ENCODE peak calls at places on chromosomes 16 and 17, in nine cellular contexts. X is PC-3, Z is HCT116, A is astrocyte, J is keratinocyte, M is H9, Y is GM23248, Q is neural progenitor cell, V is DND-41. C is an unnamed sample.

GRCh38 chr16:89140981-89141883 is 30.3 kb upstream of the CDH15 start:
- DNase-seq in Z (no peak), Y (no peak), J (no peak), X (no peak), V (no peak), M (no peak), Q (no peak), A (no peak), C (no peak)

GRCh38 chr17:81288715-81289114 is 6.4 kb downstream of the SLC38A10 start:
- DNase-seq in Y (no peak), J (no peak), M (no peak), V (no peak), A (no peak), X (no peak), Q (no peak), Z (no peak), C (no peak)

GRCh38 chr16:74480150-74481029 is 59.1 kb upstream of the CLEC18B start:
- DNase-seq in V (no peak), A (peak; percentile 33), M (no peak), Q (peak; percentile 26), Y (peak; percentile 86), J (peak; percentile 56), X (peak; percentile 90), Z (peak; percentile 71), C (no peak)

GRCh38 chr16:4260360-4260759 is 12.5 kb downstream of the TFAP4 start:
- DNase-seq in X (no peak), A (no peak), M (no peak), V (no peak), Y (no peak), Q (no peak), Z (no peak), J (no peak), C (no peak)

GRCh38 chr16:2816751-2817495 is at the start of gene PRSS21:
- DNase-seq in V (no peak), Y (no peak), Z (no peak), M (peak; percentile 64), A (no peak), Q (no peak), J (no peak), X (no peak), C (no peak)

GRCh38 chr16:84334058-84334457 is 34.3 kb upstream of the ATP2C2 start:
- DNase-seq in J (no peak), X (no peak), Q (no peak), Y (no peak), V (no peak), M (no peak), Z (no peak), A (no peak), C (no peak)

GRCh38 chr16:27337024-27337423 is 23.2 kb downstream of the IL4R start:
- DNase-seq in Q (no peak), J (no peak), Y (no peak), V (no peak), A (no peak), Z (no peak), X (no peak), M (no peak), C (no peak)

GRCh38 chr17:27408891-27409290 is 47.4 kb upstream of the KSR1 start:
- DNase-seq in M (no peak), Q (no peak), A (peak; percentile 21), Z (no peak), J (no peak), Y (peak; percentile 69), X (no peak), V (no peak), C (no peak)

GRCh38 chr16:28587386-28587785 is 9.5 kb downstream of the SULT1A2 start:
- DNase-seq in Z (no peak), V (no peak), Y (peak; percentile 26), Q (no peak), J (peak; percentile 5), A (no peak), M (no peak), X (peak; percentile 62), C (no peak)

GRCh38 chr17:42188749-42189650 is 3.7 kb upstream of the HCRT start:
- DNase-seq in X (no peak), Z (no peak), M (no peak), J (no peak), V (no peak), Q (no peak), Y (no peak), A (no peak), C (no peak)

GRCh38 chr16:89014611-89015230 is 37.7 kb upstream of the CBFA2T3 start:
- DNase-seq in J (no peak), A (no peak), M (no peak), V (no peak), Q (no peak), Z (no peak), X (no peak), Y (no peak), C (no peak)

GRCh38 chr17:63626551-63627228 is 4.5 kb downstream of the MAP3K3 start:
- DNase-seq in Q (no peak), J (no peak), M (no peak), X (peak; percentile 22), Y (peak; percentile 77), Z (no peak), V (no peak), A (peak; percentile 20), C (no peak)

GRCh38 chr17:63621229-63621683 is 961 bp upstream of the MAP3K3 start:
- DNase-seq in Y (no peak), X (no peak), J (no peak), A (no peak), Q (no peak), V (no peak), M (no peak), Z (no peak), C (peak; percentile 47)

GRCh38 chr17:63622571-63623390 is 564 bp downstream of the MAP3K3 start:
- DNase-seq in A (peak; percentile 51), Z (no peak), M (peak; percentile 65), J (no peak), Y (peak; percentile 83), X (peak; percentile 58), V (peak; percentile 72), Q (peak; percentile 87), C (peak; percentile 80)

GRCh38 chr17:63621684-63622570 is at the start of gene MAP3K3:
- DNase-seq in Z (peak; percentile 100), V (peak; percentile 100), M (peak; percentile 100), Q (peak; percentile 100), A (peak; percentile 100), X (peak; percentile 100), Y (peak; percentile 100), J (peak; percentile 99), C (peak; percentile 100)

DNA sequence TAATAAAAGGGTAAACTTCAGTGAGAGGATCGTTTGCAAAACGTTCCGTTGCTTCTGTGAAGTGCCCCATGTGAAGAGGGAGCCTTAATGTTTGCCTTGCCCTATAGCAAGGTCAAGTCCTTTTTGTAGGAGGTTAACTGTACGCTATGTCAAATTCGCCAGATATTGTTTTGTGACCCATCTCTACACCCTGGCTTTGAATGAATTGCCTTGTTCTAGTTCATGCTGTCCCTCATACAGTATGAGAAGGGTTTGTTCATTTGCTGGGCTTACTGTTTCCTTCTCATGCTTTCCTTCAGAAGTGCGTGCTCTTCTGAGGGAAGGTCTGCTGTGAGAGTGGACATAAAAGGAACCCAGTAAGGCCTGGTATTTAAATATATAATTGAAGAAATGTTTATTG is 1.6 kb downstream of the MAP3K3 start:
- DNase-seq in V (no peak), X (no peak), Z (no peak), M (no peak), J (no peak), A (no peak), Y (no peak), Q (no peak), C (no peak)
- H3K9ac ChIP-seq in V (peak overlapping the region; percentile 69), X (peak overlapping the region; percentile 59), Z (peak overlapping the region; percentile 66), M (peak overlapping the region; percentile 36), J (peak overlapping the region; percentile 77), A (peak overlapping the region; percentile 85), Y (peak overlapping the region; percentile 83), Q (no peak overlapping the region), C (peak overlapping the region; percentile 88)

GRCh38 chr17:8013731-8014557 is 11.5 kb downstream of the GUCY2D start:
- DNase-seq in M (no peak), J (no peak), Q (no peak), V (no peak), Y (no peak), Z (no peak), X (no peak), A (no peak), C (no peak)

GRCh38 chr17:8015236-8015956 is 13.0 kb downstream of the GUCY2D start:
- DNase-seq in X (no peak), V (no peak), A (no peak), M (peak; percentile 34), Z (no peak), Y (no peak), J (no peak), Q (no peak), C (no peak)

GRCh38 chr17:8016632-8017424 is 14.4 kb downstream of the GUCY2D start:
- DNase-seq in X (peak; percentile 65), J (no peak), Z (no peak), M (peak; percentile 92), A (no peak), V (peak; percentile 32), Q (peak; percentile 80), Y (peak; percentile 50), C (peak; percentile 75)

GRCh38 chr17:8014558-8014850 is 12.1 kb downstream of the GUCY2D start:
- DNase-seq in Y (no peak), M (no peak), A (no peak), J (no peak), X (no peak), V (no peak), Q (no peak), Z (no peak), C (no peak)

DNA sequence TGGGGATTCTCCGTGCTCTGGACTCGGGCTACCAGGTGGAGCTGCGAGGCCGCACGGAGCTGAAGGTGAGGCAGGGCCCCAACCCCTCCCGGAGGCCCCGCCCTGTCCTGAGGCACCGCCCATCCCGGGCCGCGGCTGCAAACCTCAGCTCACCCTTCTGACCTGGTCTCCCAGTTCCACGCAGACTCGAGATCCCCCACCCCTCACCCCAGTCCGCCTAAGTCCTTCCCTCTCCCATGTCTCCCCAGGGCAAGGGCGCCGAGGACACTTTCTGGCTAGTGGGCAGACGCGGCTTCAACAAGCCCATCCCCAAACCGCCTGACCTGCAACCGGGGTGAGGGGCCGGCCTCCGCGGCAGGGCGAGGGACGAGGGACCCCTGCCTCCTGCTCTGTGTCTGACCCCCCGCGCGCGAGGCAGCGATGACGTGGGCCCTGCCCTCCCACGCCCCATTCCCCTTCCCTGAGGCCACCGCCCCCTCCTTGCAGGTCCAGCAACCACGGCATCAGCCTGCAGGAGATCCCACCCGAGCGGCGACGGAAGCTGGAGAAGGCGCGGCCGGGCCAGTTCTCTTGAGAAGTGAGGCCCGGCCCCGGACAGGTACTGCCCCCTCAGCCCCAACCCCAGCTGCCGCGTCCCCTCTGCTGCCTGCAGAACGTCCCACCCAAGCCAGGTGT is 13.7 kb downstream of the GUCY2D start:
- DNase-seq in Y (peak; percentile 34), A (no peak), J (no peak), Q (peak; percentile 52), V (no peak), X (no peak), M (peak; percentile 75), Z (no peak), C (no peak)
- H2AFZ ChIP-seq in Y (peak overlapping the region; percentile 76), A (peak overlapping the region; percentile 63), J (peak overlapping the region; percentile 80), Q (peak overlapping the region; percentile 81), V (no peak overlapping the region), X (peak overlapping the region; percentile 72), M (peak overlapping the region; percentile 71), Z (peak overlapping the region; percentile 83), C (no peak overlapping the region)

GRCh38 chr16:46848768-46849764 is 18.1 kb upstream of the C16orf87 start:
- DNase-seq in Y (no peak), J (no peak), X (no peak), M (no peak), A (no peak), Z (no peak), V (no peak), Q (peak; percentile 78), C (no peak)
- H3K9ac ChIP-seq in Y (no peak overlapping the region), J (no peak overlapping the region), X (no peak overlapping the region), M (no peak overlapping the region), A (no peak overlapping the region), Z (no peak overlapping the region), V (no peak overlapping the region), Q (no peak overlapping the region), C (no peak overlapping the region)

GRCh38 chr17:50117202-50118040 is 12.5 kb downstream of the SAMD14 start:
- DNase-seq in Z (peak; percentile 68), A (peak; percentile 46), X (peak; percentile 85), Q (peak; percentile 92), J (no peak), V (peak; percentile 51), Y (peak; percentile 84), M (peak; percentile 90), C (no peak)
- H2AFZ ChIP-seq in Z (peak overlapping the region; percentile 81), A (peak overlapping the region; percentile 48), X (peak overlapping the region; percentile 36), Q (peak overlapping the region; percentile 66), J (no peak overlapping the region), V (no peak overlapping the region), Y (peak overlapping the region; percentile 29), M (no peak overlapping the region), C (no peak overlapping the region)